ENCODE peak calls at places on chromosomes 16 and 17, in five cellular contexts. A is GM12878, J is left ventricle myocardium inferior, T is sigmoid colon, C is brain microvascular endothelial cell. L is an unnamed sample.

GRCh38 chr16:1286492-1287094 is 22.8 kb upstream of the UBE2I start:
- DNase-seq in A (no peak), J (no peak), T (no peak), C (no peak), L (no peak)

GRCh38 chr16:67104845-67105244 is 4.9 kb upstream of the PHAF1 start:
- DNase-seq in A (no peak), J (no peak), T (no peak), C (no peak), L (no peak)

GRCh38 chr16:90020838-90021382 is 1.7 kb upstream of the DBNDD1 start:
- DNase-seq in A (no peak), J (no peak), T (no peak), C (no peak), L (no peak)

GRCh38 chr17:10217916-10218315 is 19.5 kb upstream of the GAS7 start:
- DNase-seq in A (peak), J (no peak), T (no peak), C (no peak), L (peak)

GRCh38 chr17:42913527-42913926 is 12.9 kb downstream of the G6PC1 start:
- DNase-seq in A (no peak), J (no peak), T (no peak), C (no peak), L (no peak)

GRCh38 chr16:69166221-69166833 is 20.6 kb upstream of the SNTB2 start:
- DNase-seq in A (no peak), J (no peak), T (peak), C (peak), L (peak)

GRCh38 chr16:86590501-86591144 is 12.3 kb downstream of the FOXL1 start:
- DNase-seq in A (no peak), J (no peak), T (no peak), C (peak), L (no peak)

GRCh38 chr16:17691621-17692231 is 221.0 kb upstream of the XYLT1 start:
- DNase-seq in A (no peak), J (no peak), T (no peak), C (no peak), L (no peak)

GRCh38 chr17:33778505-33779398 is 476.3 kb upstream of the CCL2 start:
- DNase-seq in A (peak), J (peak), T (no peak), C (peak), L (peak)

GRCh38 chr16:73504591-73504990 is 456.7 kb upstream of the ZFHX3 start:
- DNase-seq in A (no peak), J (no peak), T (no peak), C (no peak), L (no peak)

GRCh38 chr16:5011637-5012036 is 22.1 kb downstream of the NAGPA start:
- DNase-seq in A (no peak), J (no peak), T (no peak), C (no peak), L (no peak)

GRCh38 chr17:50208611-50209061 is 7.2 kb upstream of the COL1A1 start:
- DNase-seq in A (no peak), J (no peak), T (peak), C (no peak), L (no peak)

GRCh38 chr16:49345829-49346228 is 27.8 kb upstream of the C16orf78 start:
- DNase-seq in A (no peak), J (no peak), T (no peak), C (no peak), L (no peak)

GRCh38 chr16:76235426-76235825 is 41.8 kb upstream of the CNTNAP4 start:
- DNase-seq in A (no peak), J (no peak), T (no peak), C (no peak), L (no peak)

GRCh38 chr17:66549731-66550207 is 247.4 kb downstream of the PRKCA start:
- DNase-seq in A (no peak), J (no peak), T (no peak), C (peak), L (peak)

GRCh38 chr17:76612977-76613851 is 27.6 kb upstream of the ST6GALNAC2 start:
- DNase-seq in A (no peak), J (no peak), T (no peak), C (no peak), L (no peak)

GRCh38 chr16:57115148-57115503 is 22.7 kb downstream of the CPNE2 start:
- DNase-seq in A (no peak), J (no peak), T (no peak), C (no peak), L (no peak)

GRCh38 chr17:14334261-14334860 is 33.5 kb downstream of the HS3ST3B1 start:
- DNase-seq in A (no peak), J (no peak), T (no peak), C (no peak), L (no peak)

DNA sequence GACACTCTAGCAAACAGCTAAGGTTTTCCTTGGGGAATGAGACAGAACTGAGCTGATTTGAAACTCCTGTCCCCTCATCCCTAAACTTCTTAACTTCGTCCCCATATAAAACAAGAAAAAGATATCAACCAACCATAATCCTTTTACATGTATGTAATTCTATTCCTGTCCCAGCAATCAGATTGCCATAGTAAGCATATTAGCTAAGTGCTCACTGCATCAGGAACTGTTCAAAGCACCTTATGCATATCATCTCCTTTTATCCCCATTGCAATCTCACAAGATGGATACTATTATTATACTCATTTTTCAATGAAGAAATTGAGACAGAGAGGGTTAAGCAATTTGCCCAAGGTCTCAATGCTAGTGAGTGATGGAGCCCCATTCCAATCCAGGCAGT is 6.8 kb downstream of the KIF18B start:
- DNase-seq in A (no peak), J (no peak), T (no peak), C (no peak), L (no peak)
- H3K4me3 ChIP-seq in A (no peak), J (no peak), T (no peak), C (no peak), L (no peak)

DNA sequence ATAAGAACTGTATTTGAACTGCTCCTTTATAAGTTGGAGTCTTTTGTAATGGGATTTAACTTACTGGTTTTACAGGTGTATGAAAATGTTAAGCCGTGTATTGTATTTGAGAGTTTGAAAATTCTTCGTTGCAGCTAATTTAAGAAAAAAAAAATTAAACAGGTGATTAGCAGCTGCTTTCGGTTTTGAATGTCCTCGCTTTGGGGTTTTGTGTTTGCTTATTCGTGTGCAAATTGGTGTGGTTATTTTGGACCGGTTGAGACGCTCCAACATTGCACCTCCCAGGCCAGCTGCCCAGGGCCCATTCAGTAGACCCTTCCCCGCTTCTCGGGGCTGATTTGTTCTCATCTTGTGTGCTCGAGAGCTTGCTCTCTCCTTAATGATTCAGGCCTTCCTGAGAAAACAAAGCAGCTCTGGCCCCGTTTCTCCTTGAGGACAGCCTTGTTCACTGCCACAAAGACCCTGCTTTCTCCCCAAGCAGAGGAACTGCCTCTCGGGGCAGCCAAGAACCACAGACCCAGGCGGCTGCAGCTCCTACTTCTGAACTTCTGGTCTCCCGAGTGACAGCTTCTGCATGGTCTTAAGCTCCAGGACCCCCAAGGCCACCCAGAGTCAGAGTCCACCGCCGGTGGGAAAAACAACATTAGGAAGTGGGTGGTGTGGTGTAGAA is 100.5 kb downstream of the MSI2 start:
- DNase-seq in A (no peak), J (no peak), T (no peak), C (no peak), L (no peak)
- TF ChIP-seq CTCF in A (no peak), J (no peak), T (no peak), C (no peak), L (no peak)

GRCh38 chr17:56598471-56598870 is 5.0 kb downstream of the NOG start:
- DNase-seq in A (no peak), J (no peak), T (no peak), C (no peak), L (no peak)
- H3K4me3 ChIP-seq in A (no peak), J (no peak), T (no peak), C (no peak), L (no peak)

GRCh38 chr16:30557950-30558788 is at the start of gene ZNF764:
- DNase-seq in A (peak), J (peak), T (peak), C (peak), L (peak)
- TF ChIP-seq CTCF in A (peak), J (peak), T (no peak), C (no peak), L (no peak)

DNA sequence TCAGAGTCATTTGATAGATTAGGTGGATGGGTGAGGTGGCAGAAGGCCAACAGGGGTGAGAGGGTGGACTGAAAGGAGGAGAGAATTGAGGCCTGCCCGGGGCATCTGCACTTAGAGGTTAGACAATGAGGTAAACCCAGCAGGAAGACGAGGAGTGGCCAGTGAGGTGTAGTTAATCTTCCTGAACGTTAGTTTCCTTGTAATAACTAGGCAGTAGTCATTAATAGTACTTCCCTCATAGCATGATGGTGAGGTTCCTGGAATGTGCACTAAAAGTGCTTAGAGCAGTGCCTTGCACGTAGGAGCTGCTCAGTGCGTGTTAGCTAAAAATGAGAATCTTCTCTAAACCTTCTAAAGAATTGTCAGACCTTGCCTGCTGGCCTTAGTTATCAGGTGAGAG is 13.5 kb upstream of the KSR1 start:
- DNase-seq in A (no peak), J (no peak), T (no peak), C (no peak), L (no peak)
- H3K4me3 ChIP-seq in A (no peak), J (no peak), T (no peak), C (no peak), L (no peak)

L was measured in HFF-Myc.